ENCODE peak calls at places on chromosomes 12 and 14, in eight cellular contexts. One of them, this sample, is unnamed.
A peak's percentile ranks its signal among the peaks of the same experiment; 100 is the strongest.

GRCh38 chr14:59032821-59033220 is 155.6 kb upstream of the DAAM1 start:
- DNase-seq in A172: no peak
- DNase-seq in skeletal muscle cell: no peak
- DNase-seq in NCI-H460: no peak
- DNase-seq in LoVo: no peak
- DNase-seq in naive thymus-derived CD8-positive, alpha-beta T cell: no peak
- DNase-seq in stimulated activated effector memory CD8-positive, alpha-beta T cell treated with anti-CD3 and anti-CD28 coated beads, Interleukin-12 subunit alpha, Interleukin-12 subunit beta, amount 100 ng/mL, for 72 hours: no peak
- DNase-seq in activated CD4-positive, alpha-beta T cell treated with anti-CD3 and anti-CD28 coated beads, Interleukin-2, amount 50 U/mL, for 1 hour: no peak
- DNase-seq in this sample: no peak

GRCh38 chr14:65069874-65070709 is 32.2 kb downstream of the MAX start:
- DNase-seq in activated CD4-positive, alpha-beta T cell treated with anti-CD3 and anti-CD28 coated beads, Interleukin-2, amount 50 U/mL, for 1 hour: no peak
- DNase-seq in skeletal muscle cell: no peak
- DNase-seq in NCI-H460: no peak
- DNase-seq in naive thymus-derived CD8-positive, alpha-beta T cell: no peak
- DNase-seq in LoVo: peak; percentile 76
- DNase-seq in A172: no peak
- DNase-seq in stimulated activated effector memory CD8-positive, alpha-beta T cell treated with anti-CD3 and anti-CD28 coated beads, Interleukin-12 subunit alpha, Interleukin-12 subunit beta, amount 100 ng/mL, for 72 hours: no peak
- DNase-seq in this sample: no peak

GRCh38 chr12:56172839-56173238 is 14.7 kb downstream of the MYL6 start:
- DNase-seq in NCI-H460: no peak
- DNase-seq in LoVo: no peak
- DNase-seq in stimulated activated effector memory CD8-positive, alpha-beta T cell treated with anti-CD3 and anti-CD28 coated beads, Interleukin-12 subunit alpha, Interleukin-12 subunit beta, amount 100 ng/mL, for 72 hours: no peak
- DNase-seq in skeletal muscle cell: no peak
- DNase-seq in naive thymus-derived CD8-positive, alpha-beta T cell: no peak
- DNase-seq in activated CD4-positive, alpha-beta T cell treated with anti-CD3 and anti-CD28 coated beads, Interleukin-2, amount 50 U/mL, for 1 hour: no peak
- DNase-seq in A172: no peak
- DNase-seq in this sample: no peak

GRCh38 chr12:58888131-58888783 is 32.0 kb downstream of the LRIG3 start:
- DNase-seq in stimulated activated effector memory CD8-positive, alpha-beta T cell treated with anti-CD3 and anti-CD28 coated beads, Interleukin-12 subunit alpha, Interleukin-12 subunit beta, amount 100 ng/mL, for 72 hours: no peak
- DNase-seq in activated CD4-positive, alpha-beta T cell treated with anti-CD3 and anti-CD28 coated beads, Interleukin-2, amount 50 U/mL, for 1 hour: no peak
- DNase-seq in LoVo: no peak
- DNase-seq in naive thymus-derived CD8-positive, alpha-beta T cell: no peak
- DNase-seq in A172: peak; percentile 8
- DNase-seq in skeletal muscle cell: peak; percentile 49
- DNase-seq in NCI-H460: peak; percentile 7
- DNase-seq in this sample: peak; percentile 33

GRCh38 chr14:58768977-58769376 is 131.2 kb downstream of the DACT1 start:
- DNase-seq in NCI-H460: no peak
- DNase-seq in stimulated activated effector memory CD8-positive, alpha-beta T cell treated with anti-CD3 and anti-CD28 coated beads, Interleukin-12 subunit alpha, Interleukin-12 subunit beta, amount 100 ng/mL, for 72 hours: no peak
- DNase-seq in A172: no peak
- DNase-seq in naive thymus-derived CD8-positive, alpha-beta T cell: no peak
- DNase-seq in skeletal muscle cell: no peak
- DNase-seq in LoVo: no peak
- DNase-seq in activated CD4-positive, alpha-beta T cell treated with anti-CD3 and anti-CD28 coated beads, Interleukin-2, amount 50 U/mL, for 1 hour: no peak
- DNase-seq in this sample: no peak

GRCh38 chr12:107309020-107309419 is 215.7 kb upstream of the CRY1 start:
- DNase-seq in A172: no peak
- DNase-seq in skeletal muscle cell: no peak
- DNase-seq in LoVo: no peak
- DNase-seq in NCI-H460: no peak
- DNase-seq in stimulated activated effector memory CD8-positive, alpha-beta T cell treated with anti-CD3 and anti-CD28 coated beads, Interleukin-12 subunit alpha, Interleukin-12 subunit beta, amount 100 ng/mL, for 72 hours: no peak
- DNase-seq in activated CD4-positive, alpha-beta T cell treated with anti-CD3 and anti-CD28 coated beads, Interleukin-2, amount 50 U/mL, for 1 hour: no peak
- DNase-seq in naive thymus-derived CD8-positive, alpha-beta T cell: peak; percentile 20
- DNase-seq in this sample: no peak

GRCh38 chr12:14836336-14837210 is 6.8 kb downstream of the ART4 start:
- DNase-seq in activated CD4-positive, alpha-beta T cell treated with anti-CD3 and anti-CD28 coated beads, Interleukin-2, amount 50 U/mL, for 1 hour: no peak
- DNase-seq in A172: peak; percentile 80
- DNase-seq in naive thymus-derived CD8-positive, alpha-beta T cell: no peak
- DNase-seq in stimulated activated effector memory CD8-positive, alpha-beta T cell treated with anti-CD3 and anti-CD28 coated beads, Interleukin-12 subunit alpha, Interleukin-12 subunit beta, amount 100 ng/mL, for 72 hours: no peak
- DNase-seq in skeletal muscle cell: peak; percentile 67
- DNase-seq in LoVo: peak; percentile 36
- DNase-seq in NCI-H460: peak; percentile 43
- DNase-seq in this sample: peak; percentile 85

GRCh38 chr14:23095196-23096108 is at the start of gene C14orf119:
- DNase-seq in A172: peak; percentile 96
- DNase-seq in activated CD4-positive, alpha-beta T cell treated with anti-CD3 and anti-CD28 coated beads, Interleukin-2, amount 50 U/mL, for 1 hour: peak; percentile 100
- DNase-seq in skeletal muscle cell: peak; percentile 95
- DNase-seq in LoVo: peak; percentile 99
- DNase-seq in stimulated activated effector memory CD8-positive, alpha-beta T cell treated with anti-CD3 and anti-CD28 coated beads, Interleukin-12 subunit alpha, Interleukin-12 subunit beta, amount 100 ng/mL, for 72 hours: no peak
- DNase-seq in NCI-H460: peak; percentile 100
- DNase-seq in naive thymus-derived CD8-positive, alpha-beta T cell: peak; percentile 100
- DNase-seq in this sample: peak; percentile 100

GRCh38 chr12:129193263-129193871 is 340.1 kb downstream of the GLT1D1 start:
- DNase-seq in stimulated activated effector memory CD8-positive, alpha-beta T cell treated with anti-CD3 and anti-CD28 coated beads, Interleukin-12 subunit alpha, Interleukin-12 subunit beta, amount 100 ng/mL, for 72 hours: no peak
- DNase-seq in naive thymus-derived CD8-positive, alpha-beta T cell: no peak
- DNase-seq in activated CD4-positive, alpha-beta T cell treated with anti-CD3 and anti-CD28 coated beads, Interleukin-2, amount 50 U/mL, for 1 hour: no peak
- DNase-seq in A172: no peak
- DNase-seq in LoVo: no peak
- DNase-seq in skeletal muscle cell: no peak
- DNase-seq in NCI-H460: no peak
- DNase-seq in this sample: peak; percentile 9

GRCh38 chr14:23300687-23301223 is 1.9 kb downstream of the PPP1R3E start:
- DNase-seq in skeletal muscle cell: no peak
- DNase-seq in LoVo: no peak
- DNase-seq in A172: peak; percentile 8
- DNase-seq in naive thymus-derived CD8-positive, alpha-beta T cell: no peak
- DNase-seq in stimulated activated effector memory CD8-positive, alpha-beta T cell treated with anti-CD3 and anti-CD28 coated beads, Interleukin-12 subunit alpha, Interleukin-12 subunit beta, amount 100 ng/mL, for 72 hours: no peak
- DNase-seq in NCI-H460: no peak
- DNase-seq in activated CD4-positive, alpha-beta T cell treated with anti-CD3 and anti-CD28 coated beads, Interleukin-2, amount 50 U/mL, for 1 hour: peak; percentile 5
- DNase-seq in this sample: peak; percentile 53

GRCh38 chr12:79954037-79954436 is 19.1 kb upstream of the PPP1R12A start:
- DNase-seq in stimulated activated effector memory CD8-positive, alpha-beta T cell treated with anti-CD3 and anti-CD28 coated beads, Interleukin-12 subunit alpha, Interleukin-12 subunit beta, amount 100 ng/mL, for 72 hours: no peak
- DNase-seq in NCI-H460: no peak
- DNase-seq in A172: no peak
- DNase-seq in naive thymus-derived CD8-positive, alpha-beta T cell: no peak
- DNase-seq in LoVo: no peak
- DNase-seq in skeletal muscle cell: no peak
- DNase-seq in activated CD4-positive, alpha-beta T cell treated with anti-CD3 and anti-CD28 coated beads, Interleukin-2, amount 50 U/mL, for 1 hour: no peak
- DNase-seq in this sample: no peak